ENCODE peak calls at places on chromosomes 12 and 14, in four cellular contexts. G is AG09309, I is esophagus squamous epithelium, K is Karpas-422. Z is an unnamed sample.

GRCh38 chr14:103382375-103382774 is 2.8 kb upstream of the MARK3 start:
- DNase-seq in G (no peak), I (no peak), K (no peak), Z (no peak)

GRCh38 chr14:101965145-101965531 is 765 bp downstream of the DYNC1H1 start:
- DNase-seq in G (no peak), I (no peak), K (peak), Z (no peak)

GRCh38 chr14:101501341-101501740 is 60.0 kb upstream of the DIO3 start:
- DNase-seq in G (no peak), I (no peak), K (no peak), Z (no peak)

GRCh38 chr14:30191639-30192279 is 264.1 kb upstream of the PRKD1 start:
- DNase-seq in G (no peak), I (no peak), K (no peak), Z (no peak)

GRCh38 chr12:99253068-99253467 is 394.5 kb upstream of the GARIN6 start:
- DNase-seq in G (no peak), I (no peak), K (peak), Z (no peak)

GRCh38 chr12:42804928-42805327 is 215.4 kb upstream of the PRICKLE1 start:
- DNase-seq in G (no peak), I (no peak), K (no peak), Z (no peak)

GRCh38 chr14:36935976-36936678 is 236.3 kb downstream of the SLC25A21 start:
- DNase-seq in G (no peak), I (no peak), K (no peak), Z (no peak)

GRCh38 chr14:24298892-24299254 is 707 bp downstream of the DHRS1 start:
- DNase-seq in G (peak), I (no peak), K (peak), Z (no peak)

GRCh38 chr14:101591582-101591981 is 30.3 kb downstream of the DIO3 start:
- DNase-seq in G (no peak), I (no peak), K (no peak), Z (no peak)

GRCh38 chr14:95396221-95396620 is 76.5 kb upstream of the CLMN start:
- DNase-seq in G (no peak), I (no peak), K (peak), Z (no peak)

GRCh38 chr14:50044040-50044651 is 72.2 kb downstream of the VCPKMT start:
- DNase-seq in G (no peak), I (no peak), K (no peak), Z (no peak)

GRCh38 chr14:20548414-20549158 is 12.3 kb downstream of the RNASE9 start:
- DNase-seq in G (no peak), I (no peak), K (no peak), Z (no peak)

GRCh38 chr12:14751987-14752386 is 51.3 kb downstream of the WBP11 start:
- DNase-seq in G (no peak), I (no peak), K (no peak), Z (no peak)

GRCh38 chr12:79547735-79548347 is 142.9 kb downstream of the PAWR start:
- DNase-seq in G (peak), I (no peak), K (peak), Z (no peak)

GRCh38 chr12:118188690-118189371 is 52.9 kb downstream of the PEBP1 start:
- DNase-seq in G (no peak), I (no peak), K (no peak), Z (peak)

GRCh38 chr14:71582705-71583104 is 349.5 kb upstream of the RGS6 start:
- DNase-seq in G (no peak), I (no peak), K (no peak), Z (peak)

GRCh38 chr12:25256005-25256404 is 5.3 kb upstream of the KRAS start:
- DNase-seq in G (no peak), I (no peak), K (no peak), Z (no peak)

GRCh38 chr14:100223332-100224171 is 15.4 kb upstream of the YY1 start:
- DNase-seq in G (no peak), I (no peak), K (no peak), Z (no peak)

GRCh38 chr12:118020036-118020435 is 3.5 kb downstream of the RFC5 start:
- DNase-seq in G (no peak), I (no peak), K (no peak), Z (no peak)

GRCh38 chr12:59695379-59695778 is 99.5 kb downstream of the SLC16A7 start:
- DNase-seq in G (peak), I (no peak), K (no peak), Z (peak)

GRCh38 chr12:27345376-27345775 is 12.7 kb downstream of the BMAL2 start:
- DNase-seq in G (no peak), I (no peak), K (no peak), Z (no peak)

GRCh38 chr12:108611884-108612415 is 14.1 kb upstream of the TMEM119 start:
- DNase-seq in G (peak), I (no peak), K (peak), Z (peak)

GRCh38 chr14:73227812-73228781 is 9.2 kb upstream of the PAPLN start:
- DNase-seq in G (no peak), I (no peak), K (no peak), Z (peak)

GRCh38 chr12:93146278-93146939 is 217.3 kb upstream of the EEA1 start:
- DNase-seq in G (no peak), I (no peak), K (peak), Z (peak)

GRCh38 chr14:101823511-101824120 is 62.1 kb downstream of the PPP2R5C start:
- DNase-seq in G (no peak), I (no peak), K (peak), Z (no peak)

GRCh38 chr12:28507055-28507454 is 316.8 kb downstream of the CCDC91 start:
- DNase-seq in G (peak), I (no peak), K (no peak), Z (no peak)

GRCh38 chr14:54676822-54677708 is 110.1 kb downstream of the SAMD4A start:
- DNase-seq in G (peak), I (no peak), K (no peak), Z (peak)

GRCh38 chr12:109590566-109590965 is 17.0 kb downstream of the MVK start:
- DNase-seq in G (no peak), I (no peak), K (no peak), Z (no peak)

GRCh38 chr14:84969501-84969900 is 560.4 kb upstream of the FLRT2 start:
- DNase-seq in G (no peak), I (no peak), K (no peak), Z (no peak)

GRCh38 chr12:104533134-104533533 is 76.4 kb downstream of the CHST11 start:
- DNase-seq in G (no peak), I (no peak), K (no peak), Z (no peak)

GRCh38 chr14:68266998-68267397 is 447.4 kb downstream of the RAD51B start:
- DNase-seq in G (no peak), I (no peak), K (peak), Z (no peak)

GRCh38 chr12:6113691-6114475 is 10.6 kb downstream of the VWF start:
- DNase-seq in G (no peak), I (no peak), K (no peak), Z (no peak)

GRCh38 chr14:82621881-82622450 is 1088.3 kb upstream of the SEL1L start:
- DNase-seq in G (no peak), I (no peak), K (no peak), Z (no peak)

GRCh38 chr12:95473440-95473946 is 459 bp upstream of the METAP2 start:
- DNase-seq in G (no peak), I (no peak), K (peak), Z (no peak)

GRCh38 chr12:15122349-15122748 is 98.9 kb downstream of the RERG start:
- DNase-seq in G (no peak), I (no peak), K (no peak), Z (no peak)

GRCh38 chr12:24798335-24798734 is 150.6 kb downstream of the BCAT1 start:
- DNase-seq in G (no peak), I (no peak), K (peak), Z (no peak)

GRCh38 chr14:23370221-23370620 is 2.4 kb upstream of the IL25 start:
- DNase-seq in G (no peak), I (no peak), K (no peak), Z (no peak)

GRCh38 chr12:25051583-25052190 is 102.8 kb upstream of the BCAT1 start:
- DNase-seq in G (no peak), I (no peak), K (peak), Z (no peak)

GRCh38 chr12:121673013-121673441 is 3.6 kb upstream of the MORN3 start:
- DNase-seq in G (no peak), I (no peak), K (peak), Z (no peak)

GRCh38 chr12:131673519-131674265 is 37.2 kb upstream of the SFSWAP start:
- DNase-seq in G (no peak), I (no peak), K (no peak), Z (no peak)
- H3K4me3 ChIP-seq in G (no peak), I (no peak), K (no peak), Z (no peak)

GRCh38 chr12:107027304-107028053 is 40.5 kb upstream of the MTERF2 start:
- DNase-seq in G (peak), I (no peak), K (no peak), Z (peak)
- H3K4me3 ChIP-seq in G (no peak), I (no peak), K (no peak), Z (no peak)

GRCh38 chr12:114669501-114670256 is 14.3 kb downstream of the TBX3 start:
- DNase-seq in G (no peak), I (no peak), K (no peak), Z (no peak)

GRCh38 chr12:114672817-114673168 is 11.2 kb downstream of the TBX3 start:
- DNase-seq in G (no peak), I (no peak), K (no peak), Z (no peak)

GRCh38 chr12:114670257-114670955 is 13.6 kb downstream of the TBX3 start:
- DNase-seq in G (no peak), I (no peak), K (no peak), Z (no peak)

GRCh38 chr12:114671664-114672476 is 12.1 kb downstream of the TBX3 start:
- DNase-seq in G (no peak), I (no peak), K (no peak), Z (no peak)

DNA sequence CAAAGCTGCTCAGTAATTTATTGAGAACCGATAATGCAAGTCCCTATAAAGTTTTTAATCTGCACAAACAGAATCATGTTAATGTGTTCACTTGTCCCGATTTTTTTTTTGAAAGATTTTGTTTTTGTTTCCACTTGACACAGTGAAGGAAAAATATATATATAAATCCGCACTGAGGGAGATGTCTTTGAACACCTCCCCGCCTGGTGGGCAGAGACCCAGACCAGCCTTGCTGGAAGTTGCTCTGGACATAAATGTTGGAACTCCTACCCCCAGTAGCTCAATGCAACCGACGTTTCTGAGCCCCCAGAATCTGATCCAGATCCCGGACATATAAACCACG is 12.7 kb downstream of the TBX3 start:
- DNase-seq in G (no peak), I (no peak), K (no peak), Z (no peak)
- H3K4me3 ChIP-seq in G (peak), I (no peak), K (no peak), Z (no peak)

GRCh38 chr12:48985475-48985897 is 7.4 kb downstream of the WNT1 start:
- DNase-seq in G (no peak), I (no peak), K (no peak), Z (no peak)

GRCh38 chr12:48991247-48992050 is 7.7 kb downstream of the DDN start:
- DNase-seq in G (no peak), I (no peak), K (no peak), Z (no peak)

GRCh38 chr12:48986720-48987291 is 8.7 kb downstream of the WNT1 start:
- DNase-seq in G (no peak), I (no peak), K (no peak), Z (no peak)

GRCh38 chr12:48985901-48986300 is 7.8 kb downstream of the WNT1 start:
- DNase-seq in G (no peak), I (no peak), K (no peak), Z (no peak)

DNA sequence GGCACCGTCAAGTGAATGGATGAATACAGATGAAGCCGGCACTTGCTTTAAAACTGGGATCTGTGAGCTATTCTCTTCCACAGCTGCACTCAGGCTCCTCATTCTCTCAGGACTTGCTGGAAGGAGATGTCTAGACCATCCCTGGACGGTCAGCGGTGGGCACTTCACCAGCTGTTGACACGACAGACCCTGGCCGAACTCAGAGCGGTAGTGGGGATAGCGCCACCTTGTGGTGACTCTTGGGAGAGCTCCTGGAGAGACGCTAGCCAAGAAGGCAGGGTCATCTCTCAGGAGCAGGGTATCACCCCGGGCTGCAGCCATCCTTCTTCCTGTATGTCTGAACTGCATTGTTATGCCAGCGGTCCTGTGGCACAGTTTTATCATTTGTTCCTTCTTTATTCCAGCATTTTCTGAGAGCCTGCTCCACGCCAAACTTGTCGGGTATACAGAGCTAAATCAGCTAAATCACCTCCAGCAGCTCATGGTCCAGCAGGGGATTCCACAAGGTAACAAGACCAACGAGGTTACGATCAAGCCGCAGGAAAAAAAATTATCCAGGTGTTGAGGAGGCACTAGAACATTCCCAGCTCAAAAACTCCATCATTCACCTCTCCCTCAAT is 10.0 kb downstream of the WNT1 start:
- DNase-seq in G (no peak), I (no peak), K (peak), Z (no peak)
- H3K4me3 ChIP-seq in G (no peak), I (no peak), K (no peak), Z (no peak)

GRCh38 chr12:54988402-54989054 is 4.0 kb upstream of the TESPA1 start:
- DNase-seq in G (no peak), I (no peak), K (peak), Z (peak)
- H3K4me3 ChIP-seq in G (no peak), I (no peak), K (peak), Z (no peak)

GRCh38 chr12:127145929-127146789 is 1120.8 kb upstream of the TMEM132C start:
- DNase-seq in G (no peak), I (no peak), K (no peak), Z (no peak)
- H3K4me3 ChIP-seq in G (peak), I (peak), K (no peak), Z (peak)

DNA sequence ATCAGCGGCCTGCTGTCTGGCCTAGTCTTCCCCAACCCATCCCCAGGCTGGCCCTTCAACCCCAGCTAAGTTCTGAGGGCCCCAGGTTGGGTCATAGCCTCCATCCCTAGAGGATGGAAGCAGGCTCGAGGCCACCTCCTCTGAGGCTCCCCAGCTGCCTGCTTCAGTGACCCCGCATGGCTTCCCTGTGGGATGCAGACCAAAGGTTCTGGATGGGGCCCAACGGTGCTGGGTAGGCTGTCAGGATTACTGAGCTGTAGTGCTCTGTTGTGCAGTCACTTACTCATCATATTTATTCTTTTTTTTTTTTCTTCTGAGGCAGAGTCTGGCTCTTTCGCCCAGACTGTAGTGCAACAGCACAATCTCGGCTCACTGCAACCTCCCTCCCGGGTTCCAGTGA is 92.0 kb downstream of the IRF2BPL start:
- DNase-seq in G (no peak), I (no peak), K (no peak), Z (no peak)
- H3K4me3 ChIP-seq in G (no peak), I (no peak), K (no peak), Z (no peak)

DNA sequence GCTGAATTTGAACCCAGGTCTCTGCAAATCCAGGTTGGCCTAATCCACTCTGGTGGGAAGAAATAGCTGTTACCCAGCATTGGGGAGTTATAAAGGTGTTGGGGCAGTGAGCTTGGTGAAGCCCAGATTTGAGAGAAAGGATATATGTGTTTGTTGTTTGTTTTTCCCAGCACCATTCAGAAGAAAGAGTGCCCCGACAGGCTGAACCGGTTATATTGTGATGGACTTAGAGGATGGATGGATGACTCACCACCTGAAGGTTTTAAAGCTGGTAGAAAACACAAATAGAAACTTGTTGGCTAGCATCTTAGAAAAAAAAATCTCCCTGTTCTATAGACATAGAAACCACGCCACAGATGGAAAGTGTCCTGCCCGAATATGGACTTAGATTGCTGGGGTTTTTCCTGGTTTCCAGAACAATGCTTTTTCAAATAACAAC is 404.6 kb downstream of the MED13L start:
- DNase-seq in G (no peak), I (no peak), K (no peak), Z (no peak)
- H3K4me3 ChIP-seq in G (no peak), I (no peak), K (no peak), Z (no peak)

Z was measured in skeletal muscle cell.